ENCODE peak calls at places on chromosomes 7 and 10, in four cellular contexts. Y, P, S and A are unnamed samples.

GRCh38 chr7:26199301-26200112 is 1.0 kb downstream of the HNRNPA2B1 start:
- DNase-seq in Y (peak), P (peak), S (no peak), A (peak)

GRCh38 chr7:104791065-104791464 is 222.9 kb upstream of the KMT2E start:
- DNase-seq in Y (no peak), P (no peak), S (no peak), A (no peak)

GRCh38 chr10:132178046-132178445 is 8.7 kb upstream of the DPYSL4 start:
- DNase-seq in Y (peak), P (no peak), S (no peak), A (no peak)

GRCh38 chr7:76300210-76300731 is 2.2 kb upstream of the HSPB1 start:
- DNase-seq in Y (no peak), P (peak), S (no peak), A (no peak)

GRCh38 chr10:113458461-113458860 is 94.4 kb upstream of the HABP2 start:
- DNase-seq in Y (no peak), P (no peak), S (no peak), A (no peak)

GRCh38 chr10:99235872-99236626 is 397 bp upstream of the HPSE2 start:
- DNase-seq in Y (no peak), P (no peak), S (no peak), A (no peak)

GRCh38 chr7:155897758-155898386 is 85.6 kb upstream of the SHH start:
- DNase-seq in Y (no peak), P (no peak), S (no peak), A (no peak)

GRCh38 chr10:122493761-122494160 is 32.4 kb downstream of the HTRA1 start:
- DNase-seq in Y (no peak), P (no peak), S (no peak), A (no peak)

GRCh38 chr7:73363225-73364005 is 35.5 kb downstream of the FKBP6 start:
- DNase-seq in Y (no peak), P (no peak), S (no peak), A (no peak)

GRCh38 chr10:51607436-51607835 is 92.0 kb downstream of the CSTF2T start:
- DNase-seq in Y (no peak), P (no peak), S (no peak), A (no peak)

GRCh38 chr10:47277352-47278151 is 22.4 kb upstream of the GDF10 start:
- DNase-seq in Y (no peak), P (peak), S (no peak), A (no peak)

GRCh38 chr7:139095194-139095659 is 14.3 kb downstream of the ZC3HAV1 start:
- DNase-seq in Y (no peak), P (peak), S (peak), A (no peak)

GRCh38 chr7:3559178-3559765 is 258.2 kb downstream of the SDK1 start:
- DNase-seq in Y (no peak), P (no peak), S (peak), A (no peak)

GRCh38 chr7:39624935-39625694 is 1.7 kb downstream of the RALA start:
- DNase-seq in Y (no peak), P (no peak), S (no peak), A (no peak)

GRCh38 chr7:23907012-23907411 is 197.0 kb downstream of the STK31 start:
- DNase-seq in Y (no peak), P (no peak), S (no peak), A (no peak)

GRCh38 chr7:27917119-27917518 is 177.2 kb downstream of the TAX1BP1 start:
- DNase-seq in Y (no peak), P (no peak), S (no peak), A (no peak)

GRCh38 chr7:7014827-7015610 is 167.3 kb upstream of the C1GALT1 start:
- DNase-seq in Y (no peak), P (no peak), S (no peak), A (no peak)

GRCh38 chr7:7099584-7100014 is 82.7 kb upstream of the C1GALT1 start:
- DNase-seq in Y (peak), P (peak), S (peak), A (no peak)

GRCh38 chr7:140062528-140063299 is at the start of gene PARP12:
- DNase-seq in Y (peak), P (peak), S (peak), A (peak)

GRCh38 chr7:88306590-88307048 is at the start of gene STEAP4:
- DNase-seq in Y (peak), P (peak), S (peak), A (no peak)

GRCh38 chr7:158495780-158496179 is 91.8 kb downstream of the PTPRN2 start:
- DNase-seq in Y (peak), P (no peak), S (peak), A (peak)

GRCh38 chr10:12938271-12938670 is 63.2 kb downstream of the CCDC3 start:
- DNase-seq in Y (no peak), P (no peak), S (peak), A (no peak)

GRCh38 chr7:81430150-81430549 is 339.7 kb downstream of the HGF start:
- DNase-seq in Y (no peak), P (no peak), S (no peak), A (no peak)

GRCh38 chr7:44738031-44738730 is 10.5 kb upstream of the ZMIZ2 start:
- DNase-seq in Y (no peak), P (no peak), S (no peak), A (no peak)

GRCh38 chr7:43041724-43042123 is 70.7 kb upstream of the HECW1 start:
- DNase-seq in Y (no peak), P (no peak), S (no peak), A (no peak)

GRCh38 chr7:3399858-3400257 is 98.8 kb downstream of the SDK1 start:
- DNase-seq in Y (peak), P (no peak), S (no peak), A (no peak)

GRCh38 chr7:38186593-38187314 is 8.7 kb downstream of the STARD3NL start:
- DNase-seq in Y (no peak), P (no peak), S (no peak), A (no peak)

GRCh38 chr10:100043344-100043743 is 33.6 kb upstream of the DNMBP start:
- DNase-seq in Y (no peak), P (peak), S (no peak), A (no peak)

GRCh38 chr7:78642751-78643150 is 810.7 kb downstream of the MAGI2 start:
- DNase-seq in Y (no peak), P (no peak), S (no peak), A (no peak)

GRCh38 chr7:39621261-39621660 is 2.1 kb upstream of the RALA start:
- DNase-seq in Y (no peak), P (no peak), S (peak), A (no peak)

GRCh38 chr7:148264933-148265557 is 325.5 kb upstream of the C7orf33 start:
- DNase-seq in Y (no peak), P (peak), S (peak), A (peak)

GRCh38 chr7:45657136-45657889 is 83.1 kb downstream of the ADCY1 start:
- DNase-seq in Y (no peak), P (peak), S (no peak), A (no peak)

GRCh38 chr7:151017370-151017952 is 6.8 kb downstream of the ATG9B start:
- DNase-seq in Y (no peak), P (no peak), S (no peak), A (no peak)

GRCh38 chr10:125633517-125633999 is 49.4 kb downstream of the TEX36 start:
- DNase-seq in Y (no peak), P (no peak), S (peak), A (no peak)